ENCODE peak calls at places on chromosome 9, in four cellular contexts. N, F, V and U are unnamed samples.

GRCh38 chr9:69332067-69332685 is 7.2 kb downstream of the ENTREP1 start:
- DNase-seq in N (no peak), F (no peak), V (no peak), U (no peak)

GRCh38 chr9:84254972-84255371 is 85.6 kb downstream of the SLC28A3 start:
- DNase-seq in N (no peak), F (no peak), V (no peak), U (no peak)

GRCh38 chr9:82543726-82544125 is 519.2 kb downstream of the RASEF start:
- DNase-seq in N (no peak), F (no peak), V (no peak), U (no peak)

GRCh38 chr9:113508111-113508749 is 44.7 kb downstream of the RGS3 start:
- DNase-seq in N (no peak), F (peak; percentile 43), V (peak; percentile 16), U (no peak)

GRCh38 chr9:131276107-131276888 is at the start of gene FAM78A:
- DNase-seq in N (no peak), F (no peak), V (peak; percentile 58), U (peak; percentile 75)

GRCh38 chr9:122206118-122207046 is 22.4 kb downstream of the LHX6 start:
- DNase-seq in N (no peak), F (no peak), V (no peak), U (no peak)

GRCh38 chr9:70134360-70134759 is 90.7 kb downstream of the MAMDC2 start:
- DNase-seq in N (no peak), F (no peak), V (no peak), U (no peak)

GRCh38 chr9:37302277-37302676 is 120.2 kb upstream of the GRHPR start:
- DNase-seq in N (no peak), F (no peak), V (peak; percentile 81), U (peak; percentile 95)

GRCh38 chr9:114238919-114239879 is 83.7 kb upstream of the ORM1 start:
- DNase-seq in N (no peak), F (peak; percentile 6), V (no peak), U (peak; percentile 42)

GRCh38 chr9:38068866-38069628 is at the start of gene SHB:
- DNase-seq in N (peak; percentile 77), F (peak; percentile 52), V (peak; percentile 57), U (peak; percentile 23)

GRCh38 chr9:34262971-34263370 is 66.1 kb downstream of the KIF24 start:
- DNase-seq in N (no peak), F (no peak), V (no peak), U (no peak)

GRCh38 chr9:93117924-93118862 is 15.9 kb downstream of the NINJ1 start:
- DNase-seq in N (peak; percentile 21), F (no peak), V (no peak), U (no peak)

GRCh38 chr9:37944671-37945481 is 40.9 kb upstream of the SLC25A51 start:
- DNase-seq in N (no peak), F (peak; percentile 28), V (no peak), U (no peak)

GRCh38 chr9:136950656-136951030 is 1.4 kb upstream of the LCN12 start:
- DNase-seq in N (peak; percentile 17), F (no peak), V (no peak), U (no peak)